ENCODE peak calls at places on chromosomes 5 and 9, in six cellular contexts. B, J, C, Z, O and X are unnamed samples.

GRCh38 chr5:5078009-5078897 is 61.9 kb upstream of the ADAMTS16 start:
- DNase-seq in B (no peak), J (no peak), C (no peak), Z (peak; percentile 59), O (peak; percentile 34), X (no peak)

GRCh38 chr5:168472329-168472728 is 13.9 kb upstream of the RARS1 start:
- DNase-seq in B (no peak), J (peak; percentile 96), C (peak; percentile 94), Z (no peak), O (no peak), X (peak; percentile 27)

GRCh38 chr5:158970569-158971014 is 129.1 kb downstream of the EBF1 start:
- DNase-seq in B (no peak), J (peak; percentile 21), C (no peak), Z (no peak), O (no peak), X (no peak)

GRCh38 chr9:122087406-122088200 is 5.5 kb downstream of the TTLL11 start:
- DNase-seq in B (no peak), J (peak; percentile 75), C (peak; percentile 63), Z (no peak), O (no peak), X (no peak)

GRCh38 chr9:129489838-129490582 is 130.9 kb downstream of the C9orf50 start:
- DNase-seq in B (no peak), J (peak; percentile 45), C (peak; percentile 39), Z (no peak), O (no peak), X (no peak)

GRCh38 chr9:89812556-89813181 is 207.9 kb downstream of the GADD45G start:
- DNase-seq in B (no peak), J (no peak), C (no peak), Z (no peak), O (no peak), X (no peak)

GRCh38 chr9:130140701-130141100 is 31.5 kb upstream of the NCS1 start:
- DNase-seq in B (no peak), J (no peak), C (no peak), Z (no peak), O (no peak), X (no peak)

GRCh38 chr5:109482748-109483147 is 73.0 kb upstream of the PJA2 start:
- DNase-seq in B (no peak), J (no peak), C (no peak), Z (no peak), O (no peak), X (no peak)

GRCh38 chr9:71614409-71614808 is 153.9 kb downstream of the CEMIP2 start:
- DNase-seq in B (no peak), J (no peak), C (no peak), Z (no peak), O (no peak), X (no peak)

GRCh38 chr9:37486616-37487544 is 1.1 kb downstream of the POLR1E start:
- DNase-seq in B (no peak), J (peak; percentile 98), C (peak; percentile 83), Z (no peak), O (no peak), X (no peak)

GRCh38 chr9:107600060-107600573 is 110.5 kb upstream of the KLF4 start:
- DNase-seq in B (no peak), J (no peak), C (peak; percentile 20), Z (no peak), O (no peak), X (no peak)

GRCh38 chr5:141779642-141780041 is 97.6 kb upstream of the ARAP3 start:
- DNase-seq in B (no peak), J (peak; percentile 44), C (no peak), Z (peak; percentile 42), O (no peak), X (no peak)

GRCh38 chr9:98144076-98144475 is 25.1 kb upstream of the TRIM14 start:
- DNase-seq in B (no peak), J (no peak), C (no peak), Z (no peak), O (no peak), X (no peak)

GRCh38 chr5:14216902-14217301 is 73.8 kb downstream of the TRIO start:
- DNase-seq in B (no peak), J (no peak), C (peak; percentile 39), Z (peak; percentile 80), O (peak; percentile 38), X (peak; percentile 94)

GRCh38 chr5:90119531-90119940 is 290.0 kb downstream of the CETN3 start:
- DNase-seq in B (no peak), J (no peak), C (no peak), Z (no peak), O (no peak), X (no peak)

GRCh38 chr9:113569472-113570060 is 106.0 kb downstream of the RGS3 start:
- DNase-seq in B (no peak), J (no peak), C (no peak), Z (no peak), O (no peak), X (no peak)

GRCh38 chr5:64923151-64923685 is 154.5 kb downstream of the CWC27 start:
- DNase-seq in B (no peak), J (peak; percentile 84), C (peak; percentile 84), Z (peak; percentile 23), O (no peak), X (no peak)

GRCh38 chr9:113654605-113655193 is 191.2 kb downstream of the RGS3 start:
- DNase-seq in B (no peak), J (no peak), C (no peak), Z (no peak), O (no peak), X (peak; percentile 71)

GRCh38 chr5:74149395-74149794 is 491.1 kb downstream of the ENC1 start:
- DNase-seq in B (no peak), J (peak; percentile 91), C (no peak), Z (no peak), O (no peak), X (no peak)

GRCh38 chr9:127754761-127755557 is 19.9 kb upstream of the TOR2A start:
- DNase-seq in B (peak; percentile 77), J (no peak), C (no peak), Z (peak; percentile 82), O (peak; percentile 38), X (no peak)

GRCh38 chr9:84153885-84154284 is 173.3 kb downstream of the RMI1 start:
- DNase-seq in B (no peak), J (peak; percentile 71), C (no peak), Z (no peak), O (no peak), X (peak; percentile 70)

GRCh38 chr5:91928751-91929521 is 545.8 kb upstream of the ARRDC3 start:
- DNase-seq in B (no peak), J (peak; percentile 31), C (peak; percentile 28), Z (no peak), O (no peak), X (peak; percentile 41)

GRCh38 chr9:8329561-8330283 is 530.1 kb upstream of the DMAC1 start:
- DNase-seq in B (no peak), J (no peak), C (no peak), Z (peak; percentile 47), O (no peak), X (no peak)

GRCh38 chr5:170056561-170057267 is 49.0 kb upstream of the FOXI1 start:
- DNase-seq in B (no peak), J (no peak), C (no peak), Z (no peak), O (no peak), X (peak; percentile 62)

GRCh38 chr5:106415541-106415940 is 1255.2 kb downstream of the EFNA5 start:
- DNase-seq in B (no peak), J (peak; percentile 89), C (peak; percentile 66), Z (no peak), O (no peak), X (peak; percentile 69)

GRCh38 chr9:122216798-122217418 is 11.8 kb downstream of the LHX6 start:
- DNase-seq in B (no peak), J (no peak), C (no peak), Z (no peak), O (no peak), X (no peak)

GRCh38 chr5:135965504-135965903 is 10.7 kb upstream of the LECT2 start:
- DNase-seq in B (no peak), J (no peak), C (no peak), Z (no peak), O (no peak), X (no peak)
- H3K14ac ChIP-seq in B (no peak overlapping the region), J (no peak overlapping the region), C (no peak overlapping the region), Z (no peak overlapping the region), O (no peak overlapping the region), X (no peak overlapping the region)

DNA sequence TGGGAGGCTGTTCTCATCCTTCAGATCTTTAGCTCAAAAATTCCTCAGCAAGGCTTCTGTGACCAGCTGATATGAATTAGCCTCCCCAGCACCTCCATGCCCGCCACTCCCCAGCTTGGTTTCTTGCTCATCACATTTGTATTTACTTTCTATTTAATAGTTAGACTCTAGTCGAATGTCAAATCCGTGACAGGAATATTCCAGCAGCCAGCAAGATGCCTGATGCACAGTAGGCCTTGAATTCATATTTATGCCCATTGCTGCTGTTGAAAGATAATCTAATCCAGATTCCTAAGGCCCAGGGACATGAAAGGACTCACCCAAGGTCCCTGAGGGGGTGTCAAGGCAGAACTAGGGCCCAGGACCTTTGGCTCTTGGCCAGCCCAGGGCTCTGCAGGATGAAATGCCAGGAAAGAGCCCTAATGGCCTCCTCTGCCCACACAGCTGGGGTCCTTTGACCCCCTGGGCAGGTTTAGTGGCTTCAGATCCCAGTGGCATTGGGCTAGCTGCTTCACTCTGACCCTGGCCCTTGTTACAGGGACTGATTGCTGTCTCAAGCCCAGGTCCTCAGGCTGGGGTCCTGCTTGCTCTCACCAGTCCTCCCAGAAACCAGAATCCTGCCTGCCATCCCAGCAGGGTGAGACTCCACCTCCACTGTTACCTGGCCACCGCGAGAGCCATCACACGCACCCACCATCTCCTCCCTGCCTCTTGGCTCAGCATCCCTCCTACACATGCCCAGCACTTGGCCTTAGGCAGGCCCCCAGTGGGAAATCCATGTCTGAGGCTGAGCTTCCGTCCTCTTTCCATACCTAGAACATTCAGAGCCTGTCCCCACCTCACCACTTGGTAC is 7.3 kb downstream of the CSF1R start:
- DNase-seq in B (no peak), J (no peak), C (no peak), Z (no peak), O (no peak), X (no peak)
- H3K4me1 ChIP-seq in B (peaks cover 16% of the 10 kb centered on the region), J (peaks cover 4% of the 10 kb centered on the region), C (peaks cover 6% of the 10 kb centered on the region), Z (no peaks in the 10 kb centered on the region), O (peaks cover 3% of the 10 kb centered on the region), X (peaks cover 2% of the 10 kb centered on the region)

DNA sequence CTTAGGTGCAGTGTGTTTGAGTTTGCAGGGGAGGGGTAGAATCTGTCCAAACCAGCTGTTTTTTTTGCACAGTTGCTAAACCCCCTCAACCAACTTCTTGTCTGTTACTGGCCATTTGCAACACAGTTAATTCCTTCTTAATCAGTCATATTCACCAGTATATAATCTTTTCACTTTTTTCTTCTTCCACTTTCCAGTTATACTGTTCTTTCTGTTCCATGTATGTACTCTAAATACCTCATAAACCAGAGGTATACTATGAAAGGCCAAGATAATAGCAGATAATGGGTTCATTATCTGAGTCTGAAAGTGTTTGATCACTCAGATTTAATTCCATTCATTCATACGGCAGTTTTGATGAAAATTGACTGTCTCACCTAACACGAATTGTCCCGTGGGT is 11.1 kb downstream of the SMAD5 start:
- DNase-seq in B (no peak), J (no peak), C (no peak), Z (no peak), O (no peak), X (no peak)
- H3K14ac ChIP-seq in B (no peak overlapping the region), J (no peak overlapping the region), C (no peak overlapping the region), Z (no peak overlapping the region), O (no peak overlapping the region), X (no peak overlapping the region)

DNA sequence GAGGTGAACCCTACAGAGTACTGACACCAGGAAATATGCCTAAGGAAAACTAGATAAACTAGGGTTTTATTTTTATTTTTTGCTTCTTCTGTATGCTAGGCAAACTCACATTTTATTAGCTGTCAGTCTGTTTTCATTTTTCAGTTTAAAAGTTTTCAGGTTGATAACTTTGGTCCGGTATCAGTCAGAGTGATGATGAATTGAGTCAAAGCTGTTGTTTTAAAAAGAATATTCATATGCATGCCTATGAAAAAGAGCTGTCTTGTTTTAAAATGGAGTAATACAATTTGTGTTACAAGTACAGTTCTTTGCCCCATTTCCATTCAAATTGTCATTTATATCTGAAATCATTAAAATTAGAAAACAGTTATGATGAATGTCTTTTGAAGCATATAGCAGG is 22.6 kb downstream of the MAP3K1 start:
- DNase-seq in B (no peak), J (no peak), C (no peak), Z (no peak), O (no peak), X (no peak)
- H3K4me1 ChIP-seq in B (peaks cover 6% of the 10 kb centered on the region), J (peaks cover 13% of the 10 kb centered on the region), C (peaks cover 10% of the 10 kb centered on the region), Z (peaks cover 8% of the 10 kb centered on the region), O (peaks cover 6% of the 10 kb centered on the region), X (peaks cover 8% of the 10 kb centered on the region)